ENCODE peak calls at places on chromosomes 3 and 15, in ten cellular contexts. I is hypothalamus; V is NCI-H2081; D is fibroblast of lung; B is substantia nigra; K is AG09309; Z is stimulated activated CD4-positive, alpha-beta T cell treated with anti-CD3 and anti-CD28 coated beads, Interleukin-1b, Interleukin-23, amount 100 ng/mL, for 24 hours; U is CD4-positive, alpha-beta memory T cell; J is HCEC 1CT; A is Right ventricle myocardium superior. E is an unnamed sample.

GRCh38 chr3:150138824-150139223 is 168.1 kb upstream of the PFN2 start:
- DNase-seq in V (no peak), I (no peak), K (no peak), A (no peak), U (no peak), J (no peak), B (no peak), Z (no peak), D (no peak), E (no peak)

GRCh38 chr15:76330281-76330680 is 6.3 kb upstream of the ISL2 start:
- DNase-seq in V (peak), U (no peak), Z (no peak), K (no peak), D (peak), B (no peak), J (peak), I (no peak), A (peak), E (no peak)

GRCh38 chr3:64358853-64359252 is 133.6 kb upstream of the PRICKLE2 start:
- DNase-seq in B (no peak), A (no peak), I (no peak), D (no peak), U (no peak), J (no peak), Z (no peak), V (no peak), K (no peak), E (no peak)

GRCh38 chr15:28885289-28885629 is 515 bp upstream of the APBA2 start:
- DNase-seq in A (no peak), J (no peak), U (no peak), Z (no peak), V (no peak), B (no peak), K (no peak), I (no peak), D (no peak), E (no peak)

GRCh38 chr15:20340931-20341661 is 200.5 kb downstream of the GOLGA6L6 start:
- DNase-seq in B (no peak), I (no peak), U (peak), K (no peak), D (no peak), A (peak), V (no peak), J (no peak), Z (no peak), E (no peak)

GRCh38 chr15:90883971-90884718 is at the start of gene FES:
- DNase-seq in I (no peak), D (peak), Z (no peak), A (peak), B (no peak), V (no peak), K (no peak), J (no peak), U (no peak), E (peak)

GRCh38 chr3:56682458-56683121 is 475 bp downstream of the TASOR start:
- DNase-seq in I (peak), A (peak), B (peak), Z (peak), D (peak), U (peak), V (peak), J (peak), K (peak), E (peak)

GRCh38 chr15:45448066-45448510 is 69.7 kb upstream of the GATM start:
- DNase-seq in B (no peak), K (no peak), J (no peak), A (no peak), Z (no peak), I (no peak), D (peak), V (no peak), U (no peak), E (no peak)

GRCh38 chr3:127475975-127476374 is 114.6 kb downstream of the TPRA1 start:
- DNase-seq in Z (no peak), A (no peak), J (no peak), I (no peak), K (no peak), U (no peak), D (no peak), V (no peak), B (no peak), E (no peak)

GRCh38 chr15:89003865-89004725 is 84.2 kb upstream of the ABHD2 start:
- DNase-seq in B (no peak), J (peak), U (no peak), D (peak), I (no peak), A (peak), Z (no peak), K (no peak), V (no peak), E (peak)

GRCh38 chr3:120648290-120648689 is 33.7 kb downstream of the HGD start:
- DNase-seq in B (no peak), K (no peak), I (no peak), U (no peak), A (no peak), Z (no peak), J (no peak), V (no peak), D (no peak), E (no peak)

GRCh38 chr15:45732544-45733130 is 97.8 kb downstream of the SQOR start:
- DNase-seq in U (no peak), D (no peak), K (no peak), B (no peak), I (no peak), V (peak), A (peak), J (no peak), Z (no peak), E (no peak)

GRCh38 chr15:39745415-39745814 is 37.2 kb downstream of the FSIP1 start:
- DNase-seq in I (no peak), Z (no peak), V (no peak), J (no peak), D (no peak), K (no peak), A (no peak), B (no peak), U (no peak), E (no peak)